ENCODE peak calls at places on chromosome 22, in four cellular contexts. Q, D, Z and U are unnamed samples.
A peak's percentile ranks its signal among the peaks of the same experiment; 100 is the strongest.

GRCh38 chr22:50705219-50705691 is 32.6 kb downstream of the SHANK3 start:
- DNase-seq in D (no peak), Q (no peak), Z (peak; percentile 53), U (no peak)

GRCh38 chr22:31945478-31945815 is 1.1 kb downstream of the YWHAH start:
- DNase-seq in D (no peak), Q (no peak), Z (no peak), U (no peak)

GRCh38 chr22:49634006-49634772 is 193.5 kb downstream of the BRD1 start:
- DNase-seq in Z (no peak), Q (no peak), D (no peak), U (no peak)

GRCh38 chr22:20422965-20423635 is 14.5 kb downstream of the SCARF2 start:
- DNase-seq in D (no peak), Q (no peak), Z (peak; percentile 53), U (no peak)

GRCh38 chr22:33844273-33844672 is 76.0 kb downstream of the LARGE1 start:
- DNase-seq in D (no peak), Z (no peak), Q (no peak), U (no peak)

GRCh38 chr22:47380692-47381091 is 618.2 kb downstream of the TBC1D22A start:
- DNase-seq in Z (no peak), D (no peak), Q (no peak), U (no peak)

GRCh38 chr22:26646158-26646557 is 11.2 kb upstream of the MIAT start:
- DNase-seq in Q (no peak), Z (no peak), D (no peak), U (no peak)

GRCh38 chr22:49087163-49087562 is 740.5 kb downstream of the BRD1 start:
- DNase-seq in Z (no peak), D (no peak), Q (no peak), U (no peak)

GRCh38 chr22:39090426-39091064 is 6.5 kb upstream of the APOBEC3H start:
- DNase-seq in Q (peak; percentile 89), D (no peak), Z (no peak), U (peak; percentile 85)

GRCh38 chr22:24303007-24303406 is 32.4 kb downstream of the SPECC1L start:
- DNase-seq in Q (no peak), Z (no peak), D (no peak), U (no peak)
- H3K4me1 ChIP-seq in Q (peaks cover 23% of the 10 kb centered on the region), Z (peaks cover 9% of the 10 kb centered on the region), D (no peaks in the 10 kb centered on the region), U (peaks cover 22% of the 10 kb centered on the region)

DNA sequence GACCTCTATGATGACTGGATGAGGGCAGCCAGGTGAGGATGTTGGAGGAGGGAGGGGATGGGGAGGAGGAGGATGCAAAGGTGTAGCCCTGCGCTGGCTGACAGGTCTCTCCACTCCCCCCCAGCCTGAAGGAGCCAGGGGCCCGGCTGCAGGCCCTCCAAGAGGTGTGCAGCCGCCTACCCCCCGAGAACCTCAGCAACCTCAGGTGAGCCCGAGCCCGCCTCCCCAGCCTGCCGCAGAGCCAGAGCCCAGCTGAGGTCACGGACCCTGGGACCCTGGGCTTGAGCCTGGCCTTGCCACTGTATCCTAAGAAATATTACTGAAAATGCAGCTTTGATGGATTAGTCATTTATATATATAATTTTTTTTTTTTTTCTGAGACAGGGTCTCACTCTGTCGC is 7.8 kb downstream of the SH3BP1 start:
- DNase-seq in D (no peak), Q (no peak), Z (no peak), U (no peak)
- H3K36me3 ChIP-seq in D (no peaks in the 10 kb centered on the region), Q (peaks cover 93% of the 10 kb centered on the region), Z (no peaks in the 10 kb centered on the region), U (peaks cover 86% of the 10 kb centered on the region)

DNA sequence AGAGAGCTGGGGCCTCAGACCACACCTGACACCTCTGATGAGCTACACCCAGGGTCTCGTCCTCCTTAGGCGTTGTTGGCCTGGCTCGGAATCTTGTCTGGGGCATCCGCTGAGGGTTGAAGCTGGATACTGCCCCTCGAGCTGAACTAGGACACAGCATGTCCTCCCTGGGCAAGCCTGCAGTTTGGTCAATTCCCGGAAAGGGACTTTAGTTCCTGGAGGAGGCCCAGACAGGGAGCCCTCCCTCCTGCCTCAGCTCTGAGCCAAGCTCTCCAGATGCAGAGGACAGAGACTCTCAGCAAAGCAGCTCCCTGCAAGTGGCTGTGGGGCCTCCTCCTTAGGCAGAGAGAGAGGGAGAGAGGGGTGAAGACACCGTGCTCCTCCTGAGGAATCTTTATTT is 4.9 kb downstream of the APOL3 start:
- DNase-seq in Z (peak; percentile 52), D (peak; percentile 88), Q (no peak), U (no peak)
- H3K4me1 ChIP-seq in Z (peaks cover 21% of the 10 kb centered on the region), D (no peaks in the 10 kb centered on the region), Q (peaks cover 61% of the 10 kb centered on the region), U (peaks cover 80% of the 10 kb centered on the region)

DNA sequence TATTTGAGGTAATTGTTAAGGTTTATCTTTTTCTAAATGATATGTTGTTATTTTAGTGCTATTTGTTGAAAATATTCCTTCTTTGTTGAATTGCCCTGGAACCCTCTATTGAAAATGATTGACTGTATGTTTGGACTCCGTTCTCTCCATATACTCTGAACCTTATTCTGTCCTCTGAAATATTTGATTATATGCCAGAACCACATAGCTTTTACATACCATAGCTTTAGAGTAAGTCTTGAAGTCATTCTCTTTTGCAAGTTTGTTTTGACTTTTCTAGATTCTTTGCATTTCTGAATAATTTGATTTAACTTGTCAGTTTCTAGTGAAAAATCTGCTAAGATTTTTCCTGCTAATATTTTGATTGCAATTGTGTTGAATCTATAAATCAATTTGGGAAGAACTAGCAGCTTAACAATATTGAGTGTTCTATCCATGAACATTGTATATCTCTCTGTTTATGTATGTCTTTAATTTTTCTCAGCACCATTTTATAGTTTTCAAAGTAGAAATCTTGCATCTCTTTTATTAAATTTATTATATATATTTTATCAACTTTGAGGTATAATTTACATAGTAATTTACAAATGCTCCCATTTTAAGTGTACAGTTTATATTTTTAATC is 51.7 kb upstream of the PITPNB start:
- DNase-seq in Z (no peak), Q (no peak), D (no peak), U (no peak)
- H3K36me3 ChIP-seq in Z (no peaks in the 10 kb centered on the region), Q (no peaks in the 10 kb centered on the region), D (no peaks in the 10 kb centered on the region), U (no peaks in the 10 kb centered on the region)

GRCh38 chr22:35314161-35314942 is 14.7 kb downstream of the TOM1 start:
- DNase-seq in D (no peak), Q (no peak), Z (peak; percentile 13), U (no peak)

GRCh38 chr22:35315855-35316745 is 16.4 kb downstream of the TOM1 start:
- DNase-seq in Z (peak; percentile 17), Q (no peak), D (peak; percentile 80), U (peak; percentile 74)

GRCh38 chr22:35313311-35314121 is 13.8 kb downstream of the TOM1 start:
- DNase-seq in Q (no peak), D (no peak), Z (peak; percentile 23), U (no peak)

GRCh38 chr22:35317680-35318290 is 18.1 kb downstream of the TOM1 start:
- DNase-seq in Z (no peak), D (no peak), Q (no peak), U (no peak)

DNA sequence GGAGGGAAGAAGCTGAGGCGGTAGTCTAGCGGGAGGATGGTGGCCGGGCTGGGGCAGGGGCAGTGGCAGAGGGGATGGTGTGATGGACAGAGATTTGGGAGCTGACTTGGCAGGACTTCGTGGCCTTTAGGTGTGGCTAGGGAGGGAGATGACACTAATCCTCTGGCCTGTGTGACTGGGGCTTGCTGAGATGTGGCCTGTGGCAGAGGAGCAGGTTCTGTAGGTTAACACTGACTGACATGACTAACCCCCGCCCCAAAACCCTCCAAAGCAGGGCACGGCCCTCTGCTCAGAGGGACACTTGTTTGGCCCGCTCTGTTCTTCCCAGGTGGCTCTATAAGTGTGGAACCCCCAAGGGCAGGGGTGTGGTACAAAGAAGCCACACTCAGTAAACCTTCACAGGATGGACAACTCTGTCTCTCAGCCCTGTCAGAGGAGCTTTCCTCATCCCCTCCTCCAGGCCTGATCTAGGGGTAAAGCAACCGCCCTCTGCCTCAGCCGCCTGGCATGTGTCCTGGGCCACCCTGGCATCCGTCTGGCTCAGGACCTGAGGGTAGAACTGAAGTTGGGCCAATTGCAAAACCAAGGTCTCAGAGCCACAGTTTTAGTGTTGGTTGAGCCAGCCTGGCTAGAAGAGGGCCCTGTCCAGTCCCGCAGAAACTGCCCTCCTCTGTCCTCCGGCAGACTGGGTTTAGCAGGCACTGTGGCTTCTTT is 15.6 kb downstream of the TOM1 start:
- DNase-seq in Q (no peak), Z (peak; percentile 15), D (no peak), U (no peak)
- H3K4me1 ChIP-seq in Q (peaks cover 43% of the 10 kb centered on the region), Z (peaks cover 10% of the 10 kb centered on the region), D (no peaks in the 10 kb centered on the region), U (peaks cover 58% of the 10 kb centered on the region)

GRCh38 chr22:41285441-41285819 is 557 bp downstream of the RANGAP1 start:
- DNase-seq in Z (peak; percentile 71), Q (peak; percentile 87), D (peak; percentile 72), U (peak; percentile 85)

GRCh38 chr22:41284465-41284864 is 1.5 kb downstream of the RANGAP1 start:
- DNase-seq in Q (no peak), D (no peak), Z (no peak), U (no peak)

GRCh38 chr22:41274856-41275255 is 11.1 kb downstream of the RANGAP1 start:
- DNase-seq in Z (no peak), D (no peak), Q (no peak), U (no peak)

GRCh38 chr22:41280854-41281253 is 5.1 kb downstream of the RANGAP1 start:
- DNase-seq in Q (no peak), D (no peak), Z (no peak), U (no peak)

DNA sequence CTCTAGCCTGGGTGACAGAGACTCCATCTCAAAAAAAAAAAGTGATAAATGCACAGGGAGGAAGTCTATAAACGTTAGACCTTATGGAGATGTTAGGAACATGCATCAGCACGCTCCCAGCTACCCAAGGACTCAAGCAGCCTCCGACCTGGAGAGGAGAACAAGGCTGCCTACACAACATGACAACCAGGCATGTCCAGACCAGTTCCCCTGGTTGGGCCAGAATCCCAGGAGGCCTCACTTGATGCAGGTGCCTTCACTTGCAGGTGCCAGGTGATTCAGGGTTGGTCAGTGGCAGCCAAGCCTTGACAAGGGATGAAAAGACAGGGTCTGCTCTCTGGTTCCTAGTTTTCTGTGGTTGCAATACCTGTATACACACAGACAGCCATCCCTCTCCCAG is 5.9 kb downstream of the RANGAP1 start:
- DNase-seq in Z (no peak), D (no peak), Q (no peak), U (no peak)
- H3K36me3 ChIP-seq in Z (no peaks in the 10 kb centered on the region), D (peaks cover 49% of the 10 kb centered on the region), Q (peaks cover 41% of the 10 kb centered on the region), U (peaks cover 48% of the 10 kb centered on the region)

DNA sequence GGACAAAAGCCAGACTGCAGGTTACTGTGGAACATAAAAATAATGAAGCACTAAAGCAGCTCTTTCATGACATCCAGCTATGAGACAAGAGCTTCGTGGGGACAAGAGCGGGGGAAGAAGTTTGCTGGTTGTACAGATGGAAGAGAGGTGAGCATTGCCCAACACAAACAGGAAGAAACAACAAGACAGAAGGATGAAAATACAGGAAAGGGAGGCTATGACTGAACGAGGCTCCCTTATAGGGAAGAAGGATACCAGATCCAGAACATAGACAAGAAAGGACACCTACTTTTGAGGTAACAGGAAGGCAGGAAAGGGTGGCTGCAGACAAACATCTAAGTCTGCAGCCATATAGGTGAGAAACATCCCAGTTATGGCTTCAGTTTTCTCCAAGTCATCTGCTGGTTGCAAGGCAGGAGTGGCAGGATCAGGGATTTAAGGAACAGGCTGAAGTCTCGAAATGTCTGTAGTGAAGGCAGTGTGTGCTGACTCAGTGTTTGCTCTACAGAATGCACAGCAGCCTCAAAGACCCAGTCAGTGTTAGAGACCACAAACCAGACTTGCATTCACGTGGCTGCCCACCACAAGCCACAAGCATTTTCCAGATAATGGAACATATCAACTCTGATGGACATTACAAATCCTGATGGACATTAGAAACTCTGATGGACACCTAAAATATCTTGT is 1.9 kb downstream of the CLTCL1 start:
- DNase-seq in Q (no peak), Z (no peak), D (no peak), U (no peak)
- H3K4me1 ChIP-seq in Q (peaks cover 10% of the 10 kb centered on the region), Z (no peaks in the 10 kb centered on the region), D (no peaks in the 10 kb centered on the region), U (peaks cover 21% of the 10 kb centered on the region)